ENCODE peak calls at places on chromosomes 5 and 9, in four cellular contexts. One of them, this sample, is unnamed.

GRCh38 chr9:4842213-4842612 is 49.5 kb downstream of the RCL1 start:
- DNase-seq in body of pancreas: no peak
- DNase-seq in cardiac muscle cell: no peak
- DNase-seq in upper lobe of right lung: no peak
- DNase-seq in this sample: no peak

GRCh38 chr9:34454571-34455065 is 3.8 kb downstream of the FAM219A start:
- DNase-seq in body of pancreas: no peak
- DNase-seq in cardiac muscle cell: peak; percentile 55
- DNase-seq in upper lobe of right lung: no peak
- DNase-seq in this sample: no peak

GRCh38 chr5:151072234-151073025 is 8.4 kb downstream of the TNIP1 start:
- DNase-seq in body of pancreas: no peak
- DNase-seq in cardiac muscle cell: no peak
- DNase-seq in upper lobe of right lung: peak; percentile 59
- DNase-seq in this sample: no peak

GRCh38 chr9:71783120-71783523 is 14.8 kb upstream of the CEMIP2 start:
- DNase-seq in body of pancreas: no peak
- DNase-seq in cardiac muscle cell: no peak
- DNase-seq in upper lobe of right lung: peak; percentile 69
- DNase-seq in this sample: peak; percentile 62

GRCh38 chr9:73611072-73611471 is 459.4 kb downstream of the ANXA1 start:
- DNase-seq in body of pancreas: no peak
- DNase-seq in cardiac muscle cell: no peak
- DNase-seq in upper lobe of right lung: no peak
- DNase-seq in this sample: no peak

GRCh38 chr9:22044583-22044982 is 35.5 kb upstream of the CDKN2B start:
- DNase-seq in body of pancreas: no peak
- DNase-seq in cardiac muscle cell: peak; percentile 86
- DNase-seq in upper lobe of right lung: no peak
- DNase-seq in this sample: no peak

GRCh38 chr5:1517838-1518237 is 5.9 kb downstream of the LPCAT1 start:
- DNase-seq in body of pancreas: peak; percentile 5
- DNase-seq in cardiac muscle cell: no peak
- DNase-seq in upper lobe of right lung: peak; percentile 64
- DNase-seq in this sample: peak; percentile 56

GRCh38 chr5:74320526-74320925 is 320.0 kb downstream of the ENC1 start:
- DNase-seq in body of pancreas: no peak
- DNase-seq in cardiac muscle cell: no peak
- DNase-seq in upper lobe of right lung: no peak
- DNase-seq in this sample: no peak

GRCh38 chr5:78964889-78965288 is 20.2 kb downstream of the ARSB start:
- DNase-seq in body of pancreas: no peak
- DNase-seq in cardiac muscle cell: peak; percentile 84
- DNase-seq in upper lobe of right lung: no peak
- DNase-seq in this sample: no peak

GRCh38 chr5:23332650-23333251 is 174.7 kb upstream of the PRDM9 start:
- DNase-seq in body of pancreas: no peak
- DNase-seq in cardiac muscle cell: peak; percentile 39
- DNase-seq in upper lobe of right lung: no peak
- DNase-seq in this sample: no peak

GRCh38 chr9:91714874-91715615 is 235.0 kb downstream of the ROR2 start:
- DNase-seq in body of pancreas: no peak
- DNase-seq in cardiac muscle cell: no peak
- DNase-seq in upper lobe of right lung: no peak
- DNase-seq in this sample: no peak

GRCh38 chr5:161687316-161687715 is 1.8 kb downstream of the GABRA6 start:
- DNase-seq in body of pancreas: no peak
- DNase-seq in cardiac muscle cell: no peak
- DNase-seq in upper lobe of right lung: no peak
- DNase-seq in this sample: no peak

GRCh38 chr5:68505917-68506860 is 290.6 kb downstream of the PIK3R1 start:
- DNase-seq in body of pancreas: no peak
- DNase-seq in cardiac muscle cell: peak; percentile 40
- DNase-seq in upper lobe of right lung: no peak
- DNase-seq in this sample: no peak

GRCh38 chr9:91606255-91606995 is 182.8 kb upstream of the NFIL3 start:
- DNase-seq in body of pancreas: no peak
- DNase-seq in cardiac muscle cell: no peak
- DNase-seq in upper lobe of right lung: no peak
- DNase-seq in this sample: no peak

GRCh38 chr5:149860801-149861322 is 83.7 kb downstream of the PDE6A start:
- DNase-seq in body of pancreas: no peak
- DNase-seq in cardiac muscle cell: peak; percentile 40
- DNase-seq in upper lobe of right lung: no peak
- DNase-seq in this sample: no peak

GRCh38 chr5:43191740-43192557 is at the start of gene NIM1K:
- DNase-seq in body of pancreas: peak; percentile 51
- DNase-seq in cardiac muscle cell: peak; percentile 60
- DNase-seq in upper lobe of right lung: peak; percentile 82
- DNase-seq in this sample: no peak

GRCh38 chr5:65098393-65098792 is 329.7 kb downstream of the CWC27 start:
- DNase-seq in body of pancreas: no peak
- DNase-seq in cardiac muscle cell: no peak
- DNase-seq in upper lobe of right lung: no peak
- DNase-seq in this sample: no peak

GRCh38 chr5:474826-475661 is 32.1 kb downstream of the EXOC3 start:
- DNase-seq in body of pancreas: no peak
- DNase-seq in cardiac muscle cell: peak; percentile 13
- DNase-seq in upper lobe of right lung: peak; percentile 68
- DNase-seq in this sample: peak; percentile 72

GRCh38 chr9:37198034-37198718 is 77.8 kb downstream of the ZCCHC7 start:
- DNase-seq in body of pancreas: no peak
- DNase-seq in cardiac muscle cell: no peak
- DNase-seq in upper lobe of right lung: no peak
- DNase-seq in this sample: no peak

GRCh38 chr5:401216-402034 is 41.6 kb upstream of the EXOC3 start:
- DNase-seq in body of pancreas: no peak
- DNase-seq in cardiac muscle cell: no peak
- DNase-seq in upper lobe of right lung: peak; percentile 57
- DNase-seq in this sample: no peak

GRCh38 chr9:84668204-84669007 is 1.1 kb upstream of the NTRK2 start:
- DNase-seq in body of pancreas: peak; percentile 69
- DNase-seq in cardiac muscle cell: peak; percentile 60
- DNase-seq in upper lobe of right lung: peak; percentile 76
- DNase-seq in this sample: no peak

GRCh38 chr5:103178167-103178566 is 58.1 kb downstream of the PPIP5K2 start:
- DNase-seq in body of pancreas: no peak
- DNase-seq in cardiac muscle cell: no peak
- DNase-seq in upper lobe of right lung: no peak
- DNase-seq in this sample: no peak

GRCh38 chr5:149135536-149136201 is 5.6 kb upstream of the ABLIM3 start:
- DNase-seq in body of pancreas: no peak
- DNase-seq in cardiac muscle cell: peak; percentile 47
- DNase-seq in upper lobe of right lung: no peak
- DNase-seq in this sample: no peak

GRCh38 chr9:138112791-138113600 is 235.4 kb downstream of the CACNA1B start:
- DNase-seq in body of pancreas: no peak
- DNase-seq in cardiac muscle cell: no peak
- DNase-seq in upper lobe of right lung: peak; percentile 33
- DNase-seq in this sample: peak; percentile 36

GRCh38 chr9:4371108-4371507 is 71.2 kb upstream of the GLIS3 start:
- DNase-seq in body of pancreas: no peak
- DNase-seq in cardiac muscle cell: peak; percentile 80
- DNase-seq in upper lobe of right lung: no peak
- DNase-seq in this sample: peak; percentile 68

GRCh38 chr9:17613723-17614122 is 34.9 kb downstream of the SH3GL2 start:
- DNase-seq in body of pancreas: no peak
- DNase-seq in cardiac muscle cell: peak; percentile 42
- DNase-seq in upper lobe of right lung: no peak
- DNase-seq in this sample: no peak

GRCh38 chr9:3647652-3648051 is 121.9 kb upstream of the RFX3 start:
- DNase-seq in body of pancreas: no peak
- DNase-seq in cardiac muscle cell: no peak
- DNase-seq in upper lobe of right lung: no peak
- DNase-seq in this sample: no peak

GRCh38 chr5:2007906-2008437 is 125.2 kb upstream of the IRX4 start:
- DNase-seq in body of pancreas: no peak
- DNase-seq in cardiac muscle cell: peak; percentile 45
- DNase-seq in upper lobe of right lung: no peak
- DNase-seq in this sample: peak; percentile 67

GRCh38 chr5:23675456-23675855 is 168.0 kb downstream of the PRDM9 start:
- DNase-seq in body of pancreas: no peak
- DNase-seq in cardiac muscle cell: no peak
- DNase-seq in upper lobe of right lung: no peak
- DNase-seq in this sample: no peak

GRCh38 chr5:2442686-2443354 is 308.7 kb downstream of the IRX2 start:
- DNase-seq in body of pancreas: no peak
- DNase-seq in cardiac muscle cell: no peak
- DNase-seq in upper lobe of right lung: no peak
- DNase-seq in this sample: no peak

GRCh38 chr9:111965566-111966019 is 69.0 kb downstream of the UGCG start:
- DNase-seq in body of pancreas: no peak
- DNase-seq in cardiac muscle cell: peak; percentile 82
- DNase-seq in upper lobe of right lung: no peak
- DNase-seq in this sample: no peak

GRCh38 chr9:129640086-129640870 is 1.7 kb downstream of the ASB6 start:
- DNase-seq in body of pancreas: peak; percentile 75
- DNase-seq in cardiac muscle cell: peak; percentile 46
- DNase-seq in upper lobe of right lung: no peak
- DNase-seq in this sample: no peak

GRCh38 chr5:32876791-32877190 is 165.7 kb downstream of the NPR3 start:
- DNase-seq in body of pancreas: no peak
- DNase-seq in cardiac muscle cell: no peak
- DNase-seq in upper lobe of right lung: no peak
- DNase-seq in this sample: no peak

GRCh38 chr9:71737455-71737854 is 30.9 kb downstream of the CEMIP2 start:
- DNase-seq in body of pancreas: peak; percentile 54
- DNase-seq in cardiac muscle cell: peak; percentile 41
- DNase-seq in upper lobe of right lung: no peak
- DNase-seq in this sample: no peak

GRCh38 chr5:173274771-173275170 is 39.8 kb upstream of the NKX2-5 start:
- DNase-seq in body of pancreas: no peak
- DNase-seq in cardiac muscle cell: no peak
- DNase-seq in upper lobe of right lung: no peak
- DNase-seq in this sample: no peak

GRCh38 chr5:173271371-173271770 is 36.4 kb upstream of the NKX2-5 start:
- DNase-seq in body of pancreas: no peak
- DNase-seq in cardiac muscle cell: no peak
- DNase-seq in upper lobe of right lung: no peak
- DNase-seq in this sample: no peak

GRCh38 chr5:173265433-173265832 is 30.4 kb upstream of the NKX2-5 start:
- DNase-seq in body of pancreas: no peak
- DNase-seq in cardiac muscle cell: no peak
- DNase-seq in upper lobe of right lung: no peak
- DNase-seq in this sample: no peak

GRCh38 chr5:173263566-173263965 is 28.6 kb upstream of the NKX2-5 start:
- DNase-seq in body of pancreas: no peak
- DNase-seq in cardiac muscle cell: no peak
- DNase-seq in upper lobe of right lung: no peak
- DNase-seq in this sample: no peak

DNA sequence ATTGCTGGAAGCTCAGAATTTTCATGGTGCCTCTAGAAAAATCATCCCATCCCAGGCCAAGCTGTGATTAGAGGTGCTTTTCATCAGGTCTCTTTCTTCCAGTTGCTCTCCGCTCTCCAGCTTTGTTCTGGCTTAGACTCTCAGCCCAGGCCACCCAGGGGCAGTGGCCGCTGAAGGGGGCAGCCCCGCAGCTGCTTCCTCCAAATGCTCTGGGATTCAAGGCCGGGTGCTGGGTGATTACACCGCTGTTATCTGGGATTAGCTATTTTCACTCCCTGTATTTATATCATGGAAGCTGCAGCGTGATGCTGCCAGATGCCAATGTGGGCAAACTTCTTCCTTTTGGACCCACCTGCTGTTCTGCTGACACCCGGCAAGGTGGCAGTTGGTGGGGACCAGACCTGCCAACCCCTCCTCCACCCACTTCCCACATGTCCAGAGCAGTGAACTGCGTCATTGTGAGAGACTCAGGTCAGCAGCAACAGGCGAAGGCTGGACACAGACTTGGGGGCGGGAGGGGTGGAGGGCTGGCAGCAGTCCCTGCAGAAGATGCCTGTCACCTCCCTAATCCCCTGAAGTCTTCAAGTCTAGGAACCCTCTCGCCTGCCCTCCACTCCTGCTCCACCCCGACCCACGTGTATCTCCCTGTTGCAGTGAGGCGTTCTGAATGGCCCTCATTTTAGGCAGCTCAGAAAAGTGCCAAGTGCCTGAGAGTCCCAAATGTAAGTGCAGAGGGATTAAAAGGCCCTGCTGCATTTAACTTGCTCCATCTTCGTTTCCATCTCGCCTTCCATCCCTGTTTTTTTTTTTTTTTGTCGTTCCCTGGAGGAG is 34.0 kb upstream of the NKX2-5 start:
- DNase-seq in body of pancreas: no peak
- DNase-seq in cardiac muscle cell: no peak
- DNase-seq in upper lobe of right lung: no peak
- DNase-seq in this sample: no peak
- H3K4me3 ChIP-seq in body of pancreas: no peak overlapping the region
- H3K4me3 ChIP-seq in cardiac muscle cell: no peak overlapping the region
- H3K4me3 ChIP-seq in upper lobe of right lung: no peak overlapping the region
- H3K4me3 ChIP-seq in this sample: no peak overlapping the region

DNA sequence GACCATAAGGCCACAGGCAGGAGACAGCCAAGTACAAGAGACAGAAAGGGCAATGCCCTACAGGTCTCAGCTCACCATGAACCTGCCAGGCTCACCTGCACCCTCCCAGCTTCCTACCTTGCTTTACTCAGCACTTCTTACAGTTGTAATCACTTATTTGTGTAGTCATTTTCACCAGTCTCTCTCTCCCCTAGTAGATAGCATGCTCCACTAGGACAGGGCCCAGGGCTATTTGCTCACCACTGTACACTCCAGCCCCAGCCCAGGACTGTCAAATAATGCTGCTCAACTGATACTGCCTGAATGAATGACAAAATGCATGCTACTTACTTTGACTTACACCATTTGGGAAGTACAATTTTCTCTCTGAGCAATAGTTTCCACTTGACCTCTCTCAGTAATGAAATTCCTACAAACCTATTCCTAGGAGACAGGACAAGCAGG is 101.4 kb upstream of the APC start:
- DNase-seq in body of pancreas: no peak
- DNase-seq in cardiac muscle cell: no peak
- DNase-seq in upper lobe of right lung: no peak
- DNase-seq in this sample: no peak
- H3K27ac ChIP-seq in body of pancreas: peak overlapping the region; percentile 53
- H3K27ac ChIP-seq in cardiac muscle cell: peak overlapping the region; percentile 50
- H3K27ac ChIP-seq in upper lobe of right lung: no peak overlapping the region
- H3K27ac ChIP-seq in this sample: no peak overlapping the region

GRCh38 chr9:89535461-89535860 is 37.5 kb upstream of the SEMA4D start:
- DNase-seq in body of pancreas: no peak
- DNase-seq in cardiac muscle cell: no peak
- DNase-seq in upper lobe of right lung: no peak
- DNase-seq in this sample: no peak
- H3K4me3 ChIP-seq in body of pancreas: no peak overlapping the region
- H3K4me3 ChIP-seq in cardiac muscle cell: no peak overlapping the region
- H3K4me3 ChIP-seq in upper lobe of right lung: no peak overlapping the region
- H3K4me3 ChIP-seq in this sample: no peak overlapping the region

DNA sequence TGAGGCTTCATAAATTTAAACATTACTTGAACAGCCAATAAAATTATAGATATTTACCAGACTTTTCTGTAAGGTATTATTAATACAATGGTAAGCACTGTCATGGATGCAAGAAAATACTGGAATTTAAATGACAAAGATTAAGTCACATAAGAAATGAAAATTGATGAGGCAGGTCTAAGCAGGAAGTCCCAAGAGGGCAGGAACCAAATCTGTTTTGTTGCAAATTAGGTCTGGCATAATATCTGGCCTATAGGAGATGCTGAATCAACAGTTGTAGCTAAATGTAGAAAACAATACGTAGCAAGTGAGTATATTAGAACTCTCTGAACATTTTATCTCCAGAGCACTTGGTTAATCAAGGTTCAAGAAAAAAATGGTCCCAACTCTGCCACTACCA is 142.5 kb downstream of the EBF1 start:
- DNase-seq in body of pancreas: no peak
- DNase-seq in cardiac muscle cell: no peak
- DNase-seq in upper lobe of right lung: no peak
- DNase-seq in this sample: no peak
- H3K27ac ChIP-seq in body of pancreas: no peak overlapping the region
- H3K27ac ChIP-seq in cardiac muscle cell: no peak overlapping the region
- H3K27ac ChIP-seq in upper lobe of right lung: no peak overlapping the region
- H3K27ac ChIP-seq in this sample: no peak overlapping the region